ENCODE peak calls at places on chromosomes 3 and 15, in five cellular contexts. One of them, this sample, is unnamed.

GRCh38 chr3:152638707-152639450 is 196.1 kb upstream of the P2RY1 start:
- DNase-seq in AG04449: no peak
- DNase-seq in iPS-NIHi11: no peak
- DNase-seq in fibroblast of lung: peak
- DNase-seq in HEK293T: no peak
- DNase-seq in this sample: peak

GRCh38 chr3:170752571-170753155 is 117.3 kb downstream of the RPL22L1 start:
- DNase-seq in AG04449: no peak
- DNase-seq in iPS-NIHi11: no peak
- DNase-seq in fibroblast of lung: no peak
- DNase-seq in HEK293T: no peak
- DNase-seq in this sample: no peak

GRCh38 chr15:64044315-64045105 is 1.8 kb downstream of the DAPK2 start:
- DNase-seq in AG04449: no peak
- DNase-seq in iPS-NIHi11: no peak
- DNase-seq in fibroblast of lung: no peak
- DNase-seq in HEK293T: no peak
- DNase-seq in this sample: no peak

GRCh38 chr15:67707520-67708283 is 117.6 kb upstream of the SKOR1 start:
- DNase-seq in AG04449: no peak
- DNase-seq in iPS-NIHi11: peak
- DNase-seq in fibroblast of lung: no peak
- DNase-seq in HEK293T: no peak
- DNase-seq in this sample: no peak

GRCh38 chr3:18082551-18083272 is 340.3 kb upstream of the TBC1D5 start:
- DNase-seq in AG04449: no peak
- DNase-seq in iPS-NIHi11: no peak
- DNase-seq in fibroblast of lung: no peak
- DNase-seq in HEK293T: no peak
- DNase-seq in this sample: no peak

GRCh38 chr3:63875510-63875909 is 11.8 kb downstream of the ATXN7 start:
- DNase-seq in AG04449: no peak
- DNase-seq in iPS-NIHi11: no peak
- DNase-seq in fibroblast of lung: no peak
- DNase-seq in HEK293T: no peak
- DNase-seq in this sample: no peak

GRCh38 chr3:9420850-9421549 is 23.6 kb downstream of the SETD5 start:
- DNase-seq in AG04449: no peak
- DNase-seq in iPS-NIHi11: no peak
- DNase-seq in fibroblast of lung: peak
- DNase-seq in HEK293T: no peak
- DNase-seq in this sample: peak

GRCh38 chr15:49062900-49063299 is 16.7 kb upstream of the SECISBP2L start:
- DNase-seq in AG04449: no peak
- DNase-seq in iPS-NIHi11: no peak
- DNase-seq in fibroblast of lung: no peak
- DNase-seq in HEK293T: no peak
- DNase-seq in this sample: no peak

GRCh38 chr3:64827391-64827790 is 139.6 kb upstream of the ADAMTS9 start:
- DNase-seq in AG04449: no peak
- DNase-seq in iPS-NIHi11: no peak
- DNase-seq in fibroblast of lung: no peak
- DNase-seq in HEK293T: no peak
- DNase-seq in this sample: no peak

GRCh38 chr3:159583662-159584061 is 405.0 kb upstream of the IL12A start:
- DNase-seq in AG04449: peak
- DNase-seq in iPS-NIHi11: no peak
- DNase-seq in fibroblast of lung: no peak
- DNase-seq in HEK293T: no peak
- DNase-seq in this sample: peak

GRCh38 chr3:141875893-141876380 is 506 bp upstream of the ATP1B3 start:
- DNase-seq in AG04449: no peak
- DNase-seq in iPS-NIHi11: peak
- DNase-seq in fibroblast of lung: peak
- DNase-seq in HEK293T: peak
- DNase-seq in this sample: peak

GRCh38 chr15:72339777-72340177 is 19.8 kb upstream of the CELF6 start:
- DNase-seq in AG04449: peak
- DNase-seq in iPS-NIHi11: no peak
- DNase-seq in fibroblast of lung: peak
- DNase-seq in HEK293T: no peak
- DNase-seq in this sample: peak

GRCh38 chr15:26097216-26097615 is 234.1 kb upstream of the ATP10A start:
- DNase-seq in AG04449: no peak
- DNase-seq in iPS-NIHi11: no peak
- DNase-seq in fibroblast of lung: no peak
- DNase-seq in HEK293T: no peak
- DNase-seq in this sample: no peak

GRCh38 chr15:97759363-97759762 is 201.1 kb upstream of the ARRDC4 start:
- DNase-seq in AG04449: no peak
- DNase-seq in iPS-NIHi11: no peak
- DNase-seq in fibroblast of lung: peak
- DNase-seq in HEK293T: no peak
- DNase-seq in this sample: peak

GRCh38 chr3:78116874-78117273 is 1077.0 kb downstream of the ROBO2 start:
- DNase-seq in AG04449: no peak
- DNase-seq in iPS-NIHi11: no peak
- DNase-seq in fibroblast of lung: no peak
- DNase-seq in HEK293T: no peak
- DNase-seq in this sample: peak

GRCh38 chr3:21914451-21914850 is 163.4 kb upstream of the ZNF385D start:
- DNase-seq in AG04449: no peak
- DNase-seq in iPS-NIHi11: no peak
- DNase-seq in fibroblast of lung: peak
- DNase-seq in HEK293T: no peak
- DNase-seq in this sample: peak

GRCh38 chr3:3693593-3693992 is 105.6 kb upstream of the LRRN1 start:
- DNase-seq in AG04449: no peak
- DNase-seq in iPS-NIHi11: no peak
- DNase-seq in fibroblast of lung: no peak
- DNase-seq in HEK293T: no peak
- DNase-seq in this sample: no peak

GRCh38 chr3:51977449-51978142 is 2.7 kb downstream of the ABHD14A start:
- DNase-seq in AG04449: no peak
- DNase-seq in iPS-NIHi11: no peak
- DNase-seq in fibroblast of lung: no peak
- DNase-seq in HEK293T: no peak
- DNase-seq in this sample: no peak

GRCh38 chr3:126524429-126524988 is 554 bp downstream of the CHST13 start:
- DNase-seq in AG04449: no peak
- DNase-seq in iPS-NIHi11: no peak
- DNase-seq in fibroblast of lung: no peak
- DNase-seq in HEK293T: no peak
- DNase-seq in this sample: no peak

GRCh38 chr3:177134811-177135210 is 62.5 kb downstream of the TBL1XR1 start:
- DNase-seq in AG04449: no peak
- DNase-seq in iPS-NIHi11: no peak
- DNase-seq in fibroblast of lung: no peak
- DNase-seq in HEK293T: no peak
- DNase-seq in this sample: no peak

GRCh38 chr15:100112061-100112420 is 229.7 kb downstream of the ADAMTS17 start:
- DNase-seq in AG04449: no peak
- DNase-seq in iPS-NIHi11: no peak
- DNase-seq in fibroblast of lung: no peak
- DNase-seq in HEK293T: no peak
- DNase-seq in this sample: no peak

GRCh38 chr15:64774556-64775523 is 549 bp downstream of the RBPMS2 start:
- DNase-seq in AG04449: no peak
- DNase-seq in iPS-NIHi11: no peak
- DNase-seq in fibroblast of lung: no peak
- DNase-seq in HEK293T: peak
- DNase-seq in this sample: no peak

GRCh38 chr3:160485931-160486330 is 36.3 kb upstream of the TRIM59 start:
- DNase-seq in AG04449: no peak
- DNase-seq in iPS-NIHi11: no peak
- DNase-seq in fibroblast of lung: no peak
- DNase-seq in HEK293T: no peak
- DNase-seq in this sample: no peak

GRCh38 chr3:14301558-14301957 is 100.8 kb upstream of the SLC6A6 start:
- DNase-seq in AG04449: no peak
- DNase-seq in iPS-NIHi11: no peak
- DNase-seq in fibroblast of lung: peak
- DNase-seq in HEK293T: no peak
- DNase-seq in this sample: peak

GRCh38 chr15:42737529-42738328 is 801 bp upstream of the CDAN1 start:
- DNase-seq in AG04449: no peak
- DNase-seq in iPS-NIHi11: no peak
- DNase-seq in fibroblast of lung: no peak
- DNase-seq in HEK293T: no peak
- DNase-seq in this sample: peak

This sample was measured in cardiac fibroblast.